ENCODE peak calls at places on chromosomes 16 and 17, in ten cellular contexts. One of them, this sample, is unnamed.
A peak's percentile ranks its signal among the peaks of the same experiment; 100 is the strongest.

GRCh38 chr17:56899403-56899802 is 14.4 kb downstream of the TRIM25 start:
- DNase-seq in mesothelial cell of epicardium: no peak
- DNase-seq in AG09319: no peak
- DNase-seq in CD4-positive, alpha-beta T cell: no peak
- DNase-seq in endodermal cell: peak; percentile 25
- DNase-seq in AG10803: no peak
- DNase-seq in MCF 10A: no peak
- DNase-seq in GM12865: no peak
- DNase-seq in HFFc6: no peak
- DNase-seq in cardiac fibroblast: no peak
- DNase-seq in this sample: no peak

GRCh38 chr17:9878791-9879525 is 26.1 kb downstream of the RCVRN start:
- DNase-seq in mesothelial cell of epicardium: no peak
- DNase-seq in AG09319: no peak
- DNase-seq in CD4-positive, alpha-beta T cell: no peak
- DNase-seq in endodermal cell: no peak
- DNase-seq in AG10803: peak; percentile 64
- DNase-seq in MCF 10A: peak; percentile 45
- DNase-seq in GM12865: no peak
- DNase-seq in HFFc6: no peak
- DNase-seq in cardiac fibroblast: no peak
- DNase-seq in this sample: no peak

GRCh38 chr16:72928089-72928981 is 119.6 kb downstream of the ZFHX3 start:
- DNase-seq in mesothelial cell of epicardium: no peak
- DNase-seq in AG09319: no peak
- DNase-seq in CD4-positive, alpha-beta T cell: no peak
- DNase-seq in endodermal cell: no peak
- DNase-seq in AG10803: no peak
- DNase-seq in MCF 10A: no peak
- DNase-seq in GM12865: no peak
- DNase-seq in HFFc6: no peak
- DNase-seq in cardiac fibroblast: no peak
- DNase-seq in this sample: no peak

GRCh38 chr17:4892063-4892410 is 7.3 kb upstream of the C17orf107 start:
- DNase-seq in mesothelial cell of epicardium: no peak
- DNase-seq in AG09319: no peak
- DNase-seq in CD4-positive, alpha-beta T cell: no peak
- DNase-seq in endodermal cell: no peak
- DNase-seq in AG10803: no peak
- DNase-seq in MCF 10A: no peak
- DNase-seq in GM12865: no peak
- DNase-seq in HFFc6: no peak
- DNase-seq in cardiac fibroblast: no peak
- DNase-seq in this sample: no peak

GRCh38 chr17:41894791-41895331 is 23.9 kb downstream of the ACLY start:
- DNase-seq in mesothelial cell of epicardium: no peak
- DNase-seq in AG09319: peak; percentile 76
- DNase-seq in CD4-positive, alpha-beta T cell: no peak
- DNase-seq in endodermal cell: no peak
- DNase-seq in AG10803: peak; percentile 84
- DNase-seq in MCF 10A: no peak
- DNase-seq in GM12865: no peak
- DNase-seq in HFFc6: peak; percentile 96
- DNase-seq in cardiac fibroblast: peak; percentile 74
- DNase-seq in this sample: peak; percentile 57

GRCh38 chr17:75498019-75498725 is 17.2 kb downstream of the CASKIN2 start:
- DNase-seq in mesothelial cell of epicardium: no peak
- DNase-seq in AG09319: no peak
- DNase-seq in CD4-positive, alpha-beta T cell: no peak
- DNase-seq in endodermal cell: no peak
- DNase-seq in AG10803: no peak
- DNase-seq in MCF 10A: no peak
- DNase-seq in GM12865: no peak
- DNase-seq in HFFc6: no peak
- DNase-seq in cardiac fibroblast: no peak
- DNase-seq in this sample: no peak

GRCh38 chr17:5468075-5468473 is 708 bp downstream of the DHX33 start:
- DNase-seq in mesothelial cell of epicardium: no peak
- DNase-seq in AG09319: no peak
- DNase-seq in CD4-positive, alpha-beta T cell: no peak
- DNase-seq in endodermal cell: no peak
- DNase-seq in AG10803: no peak
- DNase-seq in MCF 10A: no peak
- DNase-seq in GM12865: no peak
- DNase-seq in HFFc6: no peak
- DNase-seq in cardiac fibroblast: no peak
- DNase-seq in this sample: no peak

GRCh38 chr16:50133214-50133613 is 19.9 kb upstream of the TENT4B start:
- DNase-seq in mesothelial cell of epicardium: no peak
- DNase-seq in AG09319: no peak
- DNase-seq in CD4-positive, alpha-beta T cell: no peak
- DNase-seq in endodermal cell: no peak
- DNase-seq in AG10803: no peak
- DNase-seq in MCF 10A: no peak
- DNase-seq in GM12865: no peak
- DNase-seq in HFFc6: no peak
- DNase-seq in cardiac fibroblast: no peak
- DNase-seq in this sample: no peak

GRCh38 chr17:56699186-56699895 is 105.8 kb downstream of the NOG start:
- DNase-seq in mesothelial cell of epicardium: peak; percentile 83
- DNase-seq in AG09319: peak; percentile 72
- DNase-seq in CD4-positive, alpha-beta T cell: no peak
- DNase-seq in endodermal cell: peak; percentile 97
- DNase-seq in AG10803: peak; percentile 98
- DNase-seq in MCF 10A: peak; percentile 98
- DNase-seq in GM12865: no peak
- DNase-seq in HFFc6: peak; percentile 99
- DNase-seq in cardiac fibroblast: peak; percentile 79
- DNase-seq in this sample: peak; percentile 99

GRCh38 chr16:27355610-27356009 is 41.8 kb downstream of the IL4R start:
- DNase-seq in mesothelial cell of epicardium: no peak
- DNase-seq in AG09319: no peak
- DNase-seq in CD4-positive, alpha-beta T cell: peak; percentile 50
- DNase-seq in endodermal cell: peak; percentile 91
- DNase-seq in AG10803: peak; percentile 37
- DNase-seq in MCF 10A: peak; percentile 52
- DNase-seq in GM12865: peak; percentile 47
- DNase-seq in HFFc6: peak; percentile 23
- DNase-seq in cardiac fibroblast: peak; percentile 53
- DNase-seq in this sample: peak; percentile 64
- TF ChIP-seq CTCF in mesothelial cell of epicardium: no peak
- TF ChIP-seq CTCF in AG09319: peak; percentile 29
- TF ChIP-seq CTCF in CD4-positive, alpha-beta T cell: peak; percentile 23
- TF ChIP-seq CTCF in endodermal cell: peak; percentile 66
- TF ChIP-seq CTCF in AG10803: peak; percentile 45
- TF ChIP-seq CTCF in MCF 10A: peak; percentile 24
- TF ChIP-seq CTCF in GM12865: peak; percentile 25
- TF ChIP-seq CTCF in HFFc6: peak; percentile 63
- TF ChIP-seq CTCF in cardiac fibroblast: peak; percentile 66
- TF ChIP-seq CTCF in this sample: peak; percentile 21

GRCh38 chr16:7511549-7512260 is 179.1 kb downstream of the RBFOX1 start:
- DNase-seq in mesothelial cell of epicardium: no peak
- DNase-seq in AG09319: no peak
- DNase-seq in CD4-positive, alpha-beta T cell: no peak
- DNase-seq in endodermal cell: no peak
- DNase-seq in AG10803: no peak
- DNase-seq in MCF 10A: no peak
- DNase-seq in GM12865: no peak
- DNase-seq in HFFc6: no peak
- DNase-seq in cardiac fibroblast: no peak
- DNase-seq in this sample: no peak

GRCh38 chr16:7512503-7512902 is 179.9 kb downstream of the RBFOX1 start:
- DNase-seq in mesothelial cell of epicardium: no peak
- DNase-seq in AG09319: no peak
- DNase-seq in CD4-positive, alpha-beta T cell: no peak
- DNase-seq in endodermal cell: no peak
- DNase-seq in AG10803: no peak
- DNase-seq in MCF 10A: no peak
- DNase-seq in GM12865: no peak
- DNase-seq in HFFc6: no peak
- DNase-seq in cardiac fibroblast: no peak
- DNase-seq in this sample: no peak

GRCh38 chr16:7515543-7515942 is 182.9 kb downstream of the RBFOX1 start:
- DNase-seq in mesothelial cell of epicardium: no peak
- DNase-seq in AG09319: no peak
- DNase-seq in CD4-positive, alpha-beta T cell: no peak
- DNase-seq in endodermal cell: no peak
- DNase-seq in AG10803: no peak
- DNase-seq in MCF 10A: no peak
- DNase-seq in GM12865: no peak
- DNase-seq in HFFc6: no peak
- DNase-seq in cardiac fibroblast: no peak
- DNase-seq in this sample: no peak

GRCh38 chr16:7509919-7510705 is 177.5 kb downstream of the RBFOX1 start:
- DNase-seq in mesothelial cell of epicardium: no peak
- DNase-seq in AG09319: no peak
- DNase-seq in CD4-positive, alpha-beta T cell: no peak
- DNase-seq in endodermal cell: no peak
- DNase-seq in AG10803: no peak
- DNase-seq in MCF 10A: no peak
- DNase-seq in GM12865: no peak
- DNase-seq in HFFc6: no peak
- DNase-seq in cardiac fibroblast: no peak
- DNase-seq in this sample: no peak

DNA sequence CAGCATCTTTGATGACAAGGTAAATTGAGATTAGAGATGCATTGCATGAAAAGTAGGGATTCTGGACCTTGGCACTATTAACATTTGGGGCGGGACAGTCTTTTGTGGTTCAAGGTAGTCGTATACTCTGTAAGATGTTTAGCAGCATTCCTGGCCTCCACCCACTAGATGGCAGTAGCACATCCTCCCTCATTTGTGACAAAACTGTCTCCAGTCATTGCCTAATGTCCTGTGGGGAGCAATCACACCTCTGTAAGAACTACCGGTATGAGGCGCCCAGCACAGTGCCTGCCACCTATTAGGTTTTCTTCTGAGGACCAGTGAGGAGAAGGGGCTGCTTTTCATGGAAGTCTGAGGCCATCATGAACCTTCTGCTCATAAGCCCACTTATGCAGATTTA is 180.8 kb downstream of the RBFOX1 start:
- DNase-seq in mesothelial cell of epicardium: no peak
- DNase-seq in AG09319: no peak
- DNase-seq in CD4-positive, alpha-beta T cell: no peak
- DNase-seq in endodermal cell: peak; percentile 74
- DNase-seq in AG10803: no peak
- DNase-seq in MCF 10A: no peak
- DNase-seq in GM12865: peak; percentile 5
- DNase-seq in HFFc6: no peak
- DNase-seq in cardiac fibroblast: no peak
- DNase-seq in this sample: no peak
- TF ChIP-seq CTCF in mesothelial cell of epicardium: no peak
- TF ChIP-seq CTCF in AG09319: no peak
- TF ChIP-seq CTCF in CD4-positive, alpha-beta T cell: no peak
- TF ChIP-seq CTCF in endodermal cell: peak; percentile 69
- TF ChIP-seq CTCF in AG10803: no peak
- TF ChIP-seq CTCF in MCF 10A: no peak
- TF ChIP-seq CTCF in GM12865: no peak
- TF ChIP-seq CTCF in HFFc6: peak; percentile 26
- TF ChIP-seq CTCF in cardiac fibroblast: no peak
- TF ChIP-seq CTCF in this sample: no peak

DNA sequence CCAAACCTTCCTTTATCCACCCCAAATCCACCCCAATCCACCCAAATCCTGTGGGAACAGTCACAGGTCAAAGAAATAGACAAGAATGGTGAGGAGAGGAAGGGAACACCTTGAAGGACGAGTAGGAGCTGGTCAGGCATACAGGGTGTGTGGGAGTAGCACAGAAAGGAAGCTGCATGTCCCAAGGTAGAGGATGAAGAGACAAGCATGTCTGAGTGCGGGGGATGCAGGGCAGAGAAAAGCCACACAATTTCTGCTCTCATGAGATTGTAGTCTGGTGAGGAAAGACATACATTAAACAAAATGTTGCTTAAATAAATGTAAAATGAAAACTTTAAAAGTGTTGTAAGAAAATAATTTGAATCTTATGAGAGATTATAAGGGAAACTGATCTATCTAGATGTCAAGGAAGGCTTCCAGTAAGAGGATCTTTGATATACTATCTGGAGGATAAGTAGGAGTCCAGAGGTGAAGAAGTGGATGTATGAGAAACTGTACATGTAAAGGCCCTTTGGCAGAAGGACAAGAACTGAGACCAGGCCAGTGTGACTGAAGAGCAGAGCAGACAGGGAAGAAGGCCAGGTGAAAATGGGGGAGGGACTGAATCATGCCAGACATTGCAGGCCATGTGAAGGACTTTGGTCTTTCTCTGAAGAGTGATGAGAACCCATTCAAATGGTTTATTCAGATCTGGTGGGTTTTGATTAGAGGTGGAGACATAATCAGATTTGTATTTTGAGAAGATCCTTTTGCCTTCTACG is 18.6 kb downstream of the TMEM98 start:
- DNase-seq in mesothelial cell of epicardium: no peak
- DNase-seq in AG09319: no peak
- DNase-seq in CD4-positive, alpha-beta T cell: no peak
- DNase-seq in endodermal cell: no peak
- DNase-seq in AG10803: no peak
- DNase-seq in MCF 10A: no peak
- DNase-seq in GM12865: no peak
- DNase-seq in HFFc6: no peak
- DNase-seq in cardiac fibroblast: no peak
- DNase-seq in this sample: no peak
- TF ChIP-seq CTCF in mesothelial cell of epicardium: no peak
- TF ChIP-seq CTCF in AG09319: no peak
- TF ChIP-seq CTCF in CD4-positive, alpha-beta T cell: no peak
- TF ChIP-seq CTCF in endodermal cell: no peak
- TF ChIP-seq CTCF in AG10803: no peak
- TF ChIP-seq CTCF in MCF 10A: no peak
- TF ChIP-seq CTCF in GM12865: no peak
- TF ChIP-seq CTCF in HFFc6: no peak
- TF ChIP-seq CTCF in cardiac fibroblast: no peak
- TF ChIP-seq CTCF in this sample: no peak

DNA sequence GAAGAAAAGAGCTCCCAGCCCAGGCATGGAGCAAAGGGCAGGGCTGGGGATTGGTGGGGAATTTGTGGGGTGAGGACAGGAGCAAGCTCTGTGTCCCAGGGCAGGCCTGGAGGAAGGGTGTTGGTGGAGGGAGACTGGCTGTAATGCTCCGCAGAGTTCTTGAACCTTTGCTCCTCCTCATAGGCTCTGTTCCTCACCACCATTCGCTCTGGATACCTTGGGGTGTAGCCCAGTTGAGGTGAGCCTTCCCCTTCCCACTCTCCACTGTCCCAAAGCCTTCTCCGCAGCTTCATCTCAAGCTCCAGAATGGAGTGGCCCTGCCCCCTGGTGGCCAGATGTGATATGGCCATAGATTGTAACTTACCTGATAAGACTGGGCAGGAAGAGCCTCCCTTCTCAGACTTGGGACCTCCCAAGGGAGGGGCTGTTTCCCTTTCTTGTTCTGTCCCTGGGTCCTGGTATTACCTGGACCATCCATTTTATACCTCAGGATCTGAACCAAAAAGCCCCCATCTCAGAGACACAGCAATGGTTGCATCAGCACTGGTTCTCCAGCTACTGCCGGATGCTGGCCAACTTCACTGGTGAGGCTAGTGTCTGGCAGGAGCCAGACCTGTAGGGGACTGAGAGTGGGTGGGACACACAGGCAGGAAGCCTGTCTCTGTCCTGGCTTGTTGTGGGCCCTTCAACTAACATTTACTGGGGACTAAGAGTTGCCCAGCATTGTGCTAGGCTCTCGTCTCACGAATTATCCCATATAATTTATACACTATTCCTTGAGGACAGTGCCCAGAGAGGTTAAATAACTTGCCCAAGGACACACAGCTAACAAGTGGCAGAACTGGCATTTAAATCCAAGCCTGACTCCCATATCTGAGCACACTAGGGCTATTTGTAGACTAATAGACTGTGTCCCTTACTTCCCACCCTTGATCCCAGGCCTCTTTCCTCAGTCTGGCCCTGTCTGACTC is 19.1 kb upstream of the STAC2 start:
- DNase-seq in mesothelial cell of epicardium: peak; percentile 95
- DNase-seq in AG09319: peak; percentile 46
- DNase-seq in CD4-positive, alpha-beta T cell: peak; percentile 79
- DNase-seq in endodermal cell: peak; percentile 100
- DNase-seq in AG10803: peak; percentile 70
- DNase-seq in MCF 10A: peak; percentile 86
- DNase-seq in GM12865: peak; percentile 89
- DNase-seq in HFFc6: peak; percentile 55
- DNase-seq in cardiac fibroblast: peak; percentile 86
- DNase-seq in this sample: peak; percentile 91
- TF ChIP-seq CTCF in mesothelial cell of epicardium: peak; percentile 99
- TF ChIP-seq CTCF in AG09319: peak; percentile 97
- TF ChIP-seq CTCF in CD4-positive, alpha-beta T cell: peak; percentile 94
- TF ChIP-seq CTCF in endodermal cell: peak; percentile 97
- TF ChIP-seq CTCF in AG10803: peak; percentile 97
- TF ChIP-seq CTCF in MCF 10A: peak; percentile 92
- TF ChIP-seq CTCF in GM12865: peak; percentile 96
- TF ChIP-seq CTCF in HFFc6: peak; percentile 99
- TF ChIP-seq CTCF in cardiac fibroblast: peak; percentile 97
- TF ChIP-seq CTCF in this sample: peak; percentile 97